ENCODE peak calls at places on chromosome 17, in nine cellular contexts. B is NB4, V is esophagus squamous epithelium, Y is uterus, Q is A549, X is transverse colon, T is heart left ventricle, E is stomach, W is IMR-90. Z is an unnamed sample.

GRCh38 chr17:51643702-51644490 is 383.6 kb downstream of the UTP18 start:
- DNase-seq in E (no peak), Y (no peak), X (no peak), V (no peak), T (no peak), B (no peak), W (no peak), Q (peak), Z (no peak)

GRCh38 chr17:57636985-57637667 is 108.0 kb downstream of the CCDC182 start:
- DNase-seq in X (peak), Q (no peak), W (peak), V (no peak), E (no peak), Y (no peak), B (no peak), T (no peak), Z (no peak)

GRCh38 chr17:57609125-57609877 is 135.8 kb downstream of the CCDC182 start:
- DNase-seq in T (no peak), Y (no peak), V (no peak), B (no peak), X (no peak), E (no peak), Q (no peak), W (no peak), Z (no peak)

GRCh38 chr17:78806451-78806850 is 24.4 kb upstream of the CYTH1 start:
- DNase-seq in V (no peak), T (no peak), Q (peak), Y (no peak), W (no peak), B (no peak), E (no peak), X (no peak), Z (peak)

GRCh38 chr17:19295478-19296200 is 58.5 kb downstream of the EPN2 start:
- DNase-seq in E (no peak), W (no peak), X (no peak), B (no peak), Q (no peak), V (no peak), T (no peak), Y (no peak), Z (no peak)

GRCh38 chr17:27303734-27304133 is 9.8 kb downstream of the WSB1 start:
- DNase-seq in B (no peak), W (no peak), E (no peak), T (no peak), X (no peak), Y (no peak), Q (no peak), V (no peak), Z (no peak)

GRCh38 chr17:13541032-13541480 is 60.7 kb downstream of the HS3ST3A1 start:
- DNase-seq in V (no peak), B (no peak), W (peak), Q (peak), X (no peak), Y (peak), E (no peak), T (no peak), Z (no peak)

GRCh38 chr17:15947331-15947730 is 2.4 kb downstream of the ADORA2B start:
- DNase-seq in B (no peak), Q (no peak), E (no peak), Y (no peak), W (peak), T (no peak), V (no peak), X (peak), Z (no peak)

GRCh38 chr17:63919311-63919723 is 678 bp upstream of the GH1 start:
- DNase-seq in E (peak), Q (peak), W (peak), V (no peak), Y (peak), B (peak), X (peak), T (peak), Z (peak)

GRCh38 chr17:73592079-73592415 is 52.2 kb downstream of the SDK2 start:
- DNase-seq in T (no peak), Q (no peak), X (no peak), E (no peak), W (no peak), Y (no peak), V (no peak), B (no peak), Z (no peak)

GRCh38 chr17:46837521-46837920 is 13.9 kb upstream of the WNT9B start:
- DNase-seq in Y (no peak), B (no peak), T (no peak), V (no peak), Q (no peak), W (no peak), E (no peak), X (no peak), Z (no peak)

GRCh38 chr17:34990921-34991365 is 10.6 kb downstream of the LIG3 start:
- DNase-seq in Y (peak), Q (no peak), X (peak), V (no peak), W (peak), B (peak), T (no peak), E (peak), Z (no peak)

GRCh38 chr17:6506679-6507231 is 49.6 kb downstream of the PITPNM3 start:
- DNase-seq in E (peak), W (no peak), T (no peak), X (peak), B (no peak), Y (no peak), V (no peak), Q (peak), Z (no peak)

GRCh38 chr17:44774271-44775135 is 15.7 kb downstream of the ADAM11 start:
- DNase-seq in T (peak), B (peak), Y (peak), Q (peak), W (peak), E (peak), X (peak), V (peak), Z (peak)
- H3K4me3 ChIP-seq in T (peak), B (peak), Y (peak), Q (peak), W (peak), E (peak), X (peak), V (peak), Z (peak)

GRCh38 chr17:2566056-2566455 is 27.4 kb upstream of the PAFAH1B1 start:
- DNase-seq in Q (no peak), B (no peak), W (no peak), T (no peak), E (no peak), V (no peak), X (no peak), Y (no peak), Z (no peak)

GRCh38 chr17:2562162-2562858 is 31.1 kb upstream of the PAFAH1B1 start:
- DNase-seq in V (no peak), W (no peak), X (no peak), Y (no peak), Q (no peak), T (no peak), B (no peak), E (no peak), Z (no peak)

GRCh38 chr17:2563061-2563460 is 30.4 kb upstream of the PAFAH1B1 start:
- DNase-seq in Y (no peak), B (no peak), Q (no peak), X (no peak), T (no peak), W (no peak), E (no peak), V (no peak), Z (no peak)

GRCh38 chr17:2563543-2563942 is 29.9 kb upstream of the PAFAH1B1 start:
- DNase-seq in X (no peak), T (no peak), B (no peak), W (no peak), V (no peak), Q (no peak), E (no peak), Y (no peak), Z (no peak)

GRCh38 chr17:2564876-2565275 is 28.6 kb upstream of the PAFAH1B1 start:
- DNase-seq in T (no peak), E (peak), W (no peak), B (no peak), Q (peak), X (peak), Y (no peak), V (no peak), Z (no peak)
- TF ChIP-seq POLR2A in T (no peak), E (no peak), W (no peak), B (no peak), Q (no peak), X (no peak), Y (no peak), V (no peak), Z (no peak)

GRCh38 chr17:44385287-44386181 is 3.9 kb downstream of the ITGA2B start:
- DNase-seq in B (peak), X (peak), W (peak), E (peak), Y (peak), Q (peak), T (peak), V (no peak), Z (peak)
- H3K4me3 ChIP-seq in B (no peak), X (peak), W (peak), E (peak), Y (peak), Q (peak), T (peak), V (peak), Z (peak)

GRCh38 chr17:43416998-43417891 is 18.5 kb downstream of the ARL4D start:
- DNase-seq in Y (peak), E (peak), V (no peak), T (peak), X (peak), W (peak), B (no peak), Q (peak), Z (no peak)

GRCh38 chr17:43423777-43424455 is 25.1 kb downstream of the ARL4D start:
- DNase-seq in V (no peak), W (no peak), E (no peak), B (no peak), Y (no peak), X (no peak), T (no peak), Q (no peak), Z (no peak)

GRCh38 chr17:43418441-43419374 is 19.9 kb downstream of the ARL4D start:
- DNase-seq in X (peak), W (peak), E (no peak), B (peak), Y (peak), T (peak), V (no peak), Q (peak), Z (no peak)
- TF ChIP-seq POLR2A in X (no peak), W (no peak), E (no peak), B (no peak), Y (no peak), T (no peak), V (no peak), Q (peak), Z (no peak)

DNA sequence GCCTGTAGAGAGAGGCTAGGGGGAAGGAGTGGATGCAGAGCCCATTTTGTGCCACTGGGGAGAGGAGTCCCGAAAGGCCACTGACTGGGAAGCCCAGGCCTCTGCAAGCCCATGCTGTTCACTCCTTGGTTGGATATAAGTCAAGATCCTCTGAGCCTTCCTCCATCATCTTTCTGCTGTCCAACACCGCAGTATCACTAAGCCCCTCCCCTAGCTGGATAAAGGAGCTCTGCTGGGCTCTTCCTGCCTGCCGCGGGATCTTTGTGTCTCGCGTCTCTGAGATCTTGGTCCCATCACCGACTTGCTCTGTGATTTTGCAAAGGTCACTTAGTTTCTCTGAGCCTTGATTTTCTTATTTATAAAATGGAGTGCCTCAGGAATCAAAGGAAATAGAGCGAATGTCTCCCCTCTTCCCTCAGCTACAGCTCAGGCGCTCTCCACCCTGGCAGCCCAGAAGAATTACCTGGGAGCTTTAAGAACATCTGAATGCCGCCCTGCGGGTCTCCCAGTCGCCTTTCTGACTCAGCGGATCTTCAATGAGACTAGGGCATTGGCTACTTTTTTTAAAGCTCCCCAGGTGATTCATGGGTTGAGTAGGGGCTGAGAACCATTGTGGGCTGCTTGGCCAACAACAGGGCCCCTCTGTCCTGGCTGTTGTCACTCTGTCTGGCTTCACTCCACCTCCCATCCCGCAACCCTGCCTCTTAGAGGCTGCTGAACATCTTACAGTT is 25.2 kb upstream of the TMEM220 start:
- DNase-seq in T (no peak), W (no peak), B (no peak), E (no peak), Y (no peak), V (no peak), Q (no peak), X (no peak), Z (no peak)
- H3K4me3 ChIP-seq in T (no peak), W (no peak), B (no peak), E (no peak), Y (no peak), V (no peak), Q (no peak), X (no peak), Z (no peak)

DNA sequence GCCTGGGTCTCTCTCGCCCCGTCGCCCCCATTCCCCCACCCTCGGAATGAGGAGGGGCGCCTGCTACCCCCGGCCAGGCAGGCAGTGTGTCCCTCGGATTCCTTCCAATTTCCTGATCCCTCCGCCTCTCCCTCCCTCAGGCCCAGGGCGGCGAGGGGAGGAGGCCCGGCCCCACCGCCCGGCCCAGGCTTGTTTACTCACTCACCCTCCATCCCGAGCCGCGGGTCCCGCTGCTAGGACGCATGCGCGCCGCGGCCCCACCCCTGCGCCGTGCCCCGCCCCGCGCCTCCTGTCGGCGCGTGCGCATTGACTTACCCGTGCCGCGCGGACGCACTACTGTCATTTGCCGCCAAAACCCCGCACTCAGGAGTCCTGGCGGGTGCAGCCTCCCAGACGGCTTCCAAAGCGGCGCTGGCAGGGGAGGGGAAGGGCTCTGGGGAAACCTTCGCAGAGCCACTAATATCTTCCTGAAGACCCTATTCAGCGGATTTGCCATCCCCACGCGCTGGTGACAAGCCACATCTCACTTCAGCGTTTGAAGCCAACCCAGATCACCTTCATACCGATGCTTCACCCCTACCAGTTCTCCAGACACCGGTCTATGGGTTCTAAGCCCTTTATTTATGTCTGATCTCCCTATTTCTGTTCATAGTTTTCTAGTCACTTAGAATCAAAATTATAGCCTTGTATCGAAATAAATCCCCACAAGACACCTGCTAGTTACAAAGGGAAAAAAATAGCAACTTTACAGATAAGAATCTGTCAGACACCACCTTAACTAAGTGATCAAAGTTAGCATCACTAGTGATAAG is at the start of gene EZH1:
- DNase-seq in Y (peak), T (peak), X (peak), E (peak), W (peak), Q (peak), V (peak), B (peak), Z (peak)
- TF ChIP-seq POLR2A in Y (peak), T (peak), X (peak), E (peak), W (peak), Q (peak), V (peak), B (peak), Z (peak)

DNA sequence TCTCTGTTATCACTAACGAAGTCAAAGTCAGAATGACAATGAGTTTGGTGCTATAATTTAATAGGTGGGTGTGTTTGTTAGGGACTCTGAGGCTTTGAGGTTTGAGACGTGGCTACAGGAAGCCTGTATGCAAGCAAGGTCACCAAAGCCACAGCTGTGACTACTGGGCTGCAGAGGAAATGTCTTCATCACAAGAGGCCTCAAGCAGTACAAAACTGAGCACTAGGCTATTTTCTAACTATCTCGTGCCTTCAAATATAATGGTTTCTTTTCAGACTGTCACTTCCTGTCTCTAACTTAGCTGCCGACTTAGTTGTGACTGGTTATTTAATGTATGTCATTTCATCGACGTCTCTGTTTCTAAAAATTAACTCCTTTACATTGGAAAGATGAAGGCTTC is 141.2 kb downstream of the AATF start:
- DNase-seq in X (no peak), T (no peak), Q (no peak), E (no peak), W (no peak), B (peak), Y (no peak), V (no peak), Z (peak)
- H3K4me3 ChIP-seq in X (no peak), T (no peak), Q (no peak), E (no peak), W (no peak), B (no peak), Y (no peak), V (no peak), Z (no peak)

GRCh38 chr17:80892900-80893603 is 98.6 kb upstream of the CHMP6 start:
- DNase-seq in E (no peak), Y (no peak), W (peak), T (peak), B (peak), X (no peak), V (no peak), Q (peak), Z (no peak)
- TF ChIP-seq POLR2A in E (no peak), Y (no peak), W (peak), T (no peak), B (no peak), X (no peak), V (no peak), Q (no peak), Z (no peak)

GRCh38 chr17:49926886-49927285 is 42.1 kb upstream of the DLX4 start:
- DNase-seq in B (no peak), V (no peak), E (no peak), W (no peak), T (peak), X (no peak), Y (peak), Q (peak), Z (no peak)
- H3K4me3 ChIP-seq in B (no peak), V (no peak), E (no peak), W (no peak), T (no peak), X (no peak), Y (no peak), Q (no peak), Z (no peak)

Z was measured in Peyer's patch.